ENCODE peak calls at places on chromosomes 7 and 10, in four cellular contexts. N is GM23248, U is OCI-LY7, Q is H9. K is an unnamed sample.

GRCh38 chr10:88962336-88962735 is 9.8 kb upstream of the ACTA2 start:
- DNase-seq in N (no peak), U (peak; percentile 13), Q (no peak), K (peak; percentile 65)

GRCh38 chr10:70331486-70332268 is 47.9 kb upstream of the NPFFR1 start:
- DNase-seq in N (peak; percentile 88), U (peak; percentile 93), Q (no peak), K (peak; percentile 71)

GRCh38 chr7:122684504-122684903 is 14.4 kb downstream of the RNF133 start:
- DNase-seq in N (no peak), U (no peak), Q (no peak), K (no peak)

GRCh38 chr10:56116684-56117083 is 244.4 kb downstream of the ZWINT start:
- DNase-seq in N (no peak), U (no peak), Q (no peak), K (peak; percentile 52)

GRCh38 chr10:81696609-81697388 is 178.2 kb upstream of the NRG3 start:
- DNase-seq in N (no peak), U (no peak), Q (peak; percentile 79), K (peak; percentile 69)

GRCh38 chr10:95229724-95230627 is 35.9 kb downstream of the ACSM6 start:
- DNase-seq in N (peak; percentile 96), U (no peak), Q (peak; percentile 84), K (peak; percentile 96)

GRCh38 chr10:78549536-78549935 is 515.9 kb downstream of the RPS24 start:
- DNase-seq in N (no peak), U (no peak), Q (no peak), K (no peak)

GRCh38 chr7:73715648-73716317 is 3.7 kb downstream of the STX1A start:
- DNase-seq in N (peak; percentile 99), U (peak; percentile 54), Q (no peak), K (no peak)

GRCh38 chr10:60299961-60300883 is 89.5 kb downstream of the ANK3 start:
- DNase-seq in N (no peak), U (no peak), Q (peak; percentile 64), K (peak; percentile 93)

GRCh38 chr10:48623607-48624132 is 18.8 kb upstream of the ARHGAP22 start:
- DNase-seq in N (peak; percentile 67), U (no peak), Q (no peak), K (no peak)

GRCh38 chr7:87570178-87570577 is 30.5 kb downstream of the ABCB1 start:
- DNase-seq in N (peak; percentile 78), U (no peak), Q (no peak), K (no peak)

GRCh38 chr10:113986316-113986715 is 57.4 kb upstream of the ADRB1 start:
- DNase-seq in N (no peak), U (no peak), Q (no peak), K (no peak)

GRCh38 chr7:131493559-131493958 is 62.9 kb downstream of the PODXL start:
- DNase-seq in N (peak; percentile 52), U (no peak), Q (no peak), K (no peak)

GRCh38 chr10:62582804-62583208 is 208.6 kb downstream of the ZNF365 start:
- DNase-seq in N (peak; percentile 97), U (no peak), Q (no peak), K (no peak)

GRCh38 chr7:33459340-33459751 is 330.0 kb downstream of the BBS9 start:
- DNase-seq in N (peak; percentile 81), U (peak; percentile 3), Q (peak; percentile 47), K (peak; percentile 90)

GRCh38 chr10:71952745-71953144 is 11.4 kb upstream of the CHST3 start:
- DNase-seq in N (peak; percentile 16), U (no peak), Q (no peak), K (no peak)

GRCh38 chr7:108461855-108462254 is 5.6 kb upstream of the NRCAM start:
- DNase-seq in N (peak; percentile 23), U (no peak), Q (no peak), K (no peak)

GRCh38 chr10:62157601-62158000 is 111.0 kb downstream of the RTKN2 start:
- DNase-seq in N (no peak), U (no peak), Q (no peak), K (no peak)

GRCh38 chr10:72564596-72564995 is 61.3 kb downstream of the MICU1 start:
- DNase-seq in N (peak; percentile 91), U (no peak), Q (no peak), K (no peak)

GRCh38 chr7:132881317-132881716 is 200.6 kb downstream of the CHCHD3 start:
- DNase-seq in N (no peak), U (no peak), Q (no peak), K (no peak)

GRCh38 chr10:106133451-106133850 is 1031.1 kb downstream of the SORCS1 start:
- DNase-seq in N (no peak), U (no peak), Q (no peak), K (no peak)

GRCh38 chr7:155408657-155409586 is 49.0 kb upstream of the EN2 start:
- DNase-seq in N (no peak), U (no peak), Q (peak; percentile 36), K (peak; percentile 90)

GRCh38 chr10:21406595-21407218 is 118.8 kb downstream of the SKIDA1 start:
- DNase-seq in N (peak; percentile 50), U (no peak), Q (no peak), K (no peak)

GRCh38 chr10:131846224-131847101 is 54.3 kb upstream of the PPP2R2D start:
- DNase-seq in N (no peak), U (no peak), Q (peak; percentile 24), K (no peak)

GRCh38 chr10:130109796-130110235 is 814 bp downstream of the C10orf143 start:
- DNase-seq in N (peak; percentile 83), U (peak; percentile 82), Q (peak; percentile 75), K (peak; percentile 94)

GRCh38 chr10:32437334-32437733 is 8.6 kb upstream of the CCDC7 start:
- DNase-seq in N (peak; percentile 72), U (no peak), Q (no peak), K (no peak)

GRCh38 chr10:71854031-71854430 is 3.0 kb upstream of the PSAP start:
- DNase-seq in N (peak; percentile 73), U (no peak), Q (no peak), K (no peak)

GRCh38 chr10:132422931-132423813 is 26.2 kb downstream of the PWWP2B start:
- DNase-seq in N (no peak), U (peak; percentile 78), Q (no peak), K (no peak)

GRCh38 chr7:84216477-84216876 is 21.9 kb upstream of the SEMA3A start:
- DNase-seq in N (peak; percentile 45), U (no peak), Q (no peak), K (no peak)

GRCh38 chr7:24441331-24442059 is 131.8 kb upstream of the PALS2 start:
- DNase-seq in N (no peak), U (no peak), Q (no peak), K (no peak)

GRCh38 chr10:16792675-16793074 is 24.5 kb downstream of the RSU1 start:
- DNase-seq in N (no peak), U (no peak), Q (no peak), K (no peak)

GRCh38 chr7:110988890-110989501 is 101.9 kb upstream of the LRRN3 start:
- DNase-seq in N (peak; percentile 18), U (no peak), Q (no peak), K (no peak)

GRCh38 chr10:70256463-70256862 is 23.2 kb upstream of the PPA1 start:
- DNase-seq in N (no peak), U (no peak), Q (no peak), K (no peak)

GRCh38 chr10:71218046-71218832 is 5.9 kb downstream of the UNC5B start:
- DNase-seq in N (peak; percentile 63), U (no peak), Q (peak; percentile 35), K (peak; percentile 75)

GRCh38 chr10:12042409-12042796 is 206 bp downstream of the UPF2 start:
- DNase-seq in N (peak; percentile 65), U (peak; percentile 41), Q (no peak), K (no peak)

GRCh38 chr10:79403441-79404230 is 41.8 kb downstream of the ZCCHC24 start:
- DNase-seq in N (no peak), U (no peak), Q (peak; percentile 54), K (peak; percentile 79)

GRCh38 chr10:96470108-96470743 is 43.5 kb downstream of the TLL2 start:
- DNase-seq in N (peak; percentile 53), U (peak; percentile 63), Q (peak; percentile 71), K (peak; percentile 80)

GRCh38 chr10:78575400-78575799 is 493.4 kb upstream of the ZMIZ1 start:
- DNase-seq in N (no peak), U (no peak), Q (no peak), K (no peak)

DNA sequence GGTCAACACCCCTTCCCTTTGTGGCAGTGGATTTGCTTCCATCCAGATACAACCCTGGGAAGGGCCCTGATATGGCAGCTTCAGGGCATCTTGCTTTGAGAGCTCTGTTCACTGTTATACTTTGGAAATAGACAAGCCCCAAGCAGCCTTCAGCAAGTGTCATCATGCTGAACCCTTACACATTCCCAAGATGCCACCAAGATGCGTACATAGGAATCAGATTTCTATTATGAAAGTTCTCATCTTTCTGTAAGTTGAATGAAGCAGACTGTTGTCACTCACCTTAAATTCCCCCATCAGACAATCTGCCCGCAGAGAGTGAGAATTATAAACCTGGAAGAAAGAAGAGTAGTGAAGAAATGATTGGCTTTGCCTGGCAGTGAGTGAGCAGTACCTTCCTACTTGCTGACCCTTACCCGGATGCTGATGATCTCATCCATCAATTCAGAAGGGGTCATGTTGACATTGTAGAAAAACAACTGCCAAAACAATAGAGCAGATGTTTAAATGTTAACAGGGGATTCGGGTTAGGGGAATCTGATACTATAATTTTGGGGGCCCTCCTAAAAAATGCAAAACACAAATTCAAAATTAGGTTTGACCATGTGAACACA is 78.3 kb downstream of the MYOF start:
- DNase-seq in N (no peak), U (no peak), Q (no peak), K (no peak)
- H3K27ac ChIP-seq in N (no peak overlapping the region), U (no peak overlapping the region), Q (no peak overlapping the region), K (no peak overlapping the region)

DNA sequence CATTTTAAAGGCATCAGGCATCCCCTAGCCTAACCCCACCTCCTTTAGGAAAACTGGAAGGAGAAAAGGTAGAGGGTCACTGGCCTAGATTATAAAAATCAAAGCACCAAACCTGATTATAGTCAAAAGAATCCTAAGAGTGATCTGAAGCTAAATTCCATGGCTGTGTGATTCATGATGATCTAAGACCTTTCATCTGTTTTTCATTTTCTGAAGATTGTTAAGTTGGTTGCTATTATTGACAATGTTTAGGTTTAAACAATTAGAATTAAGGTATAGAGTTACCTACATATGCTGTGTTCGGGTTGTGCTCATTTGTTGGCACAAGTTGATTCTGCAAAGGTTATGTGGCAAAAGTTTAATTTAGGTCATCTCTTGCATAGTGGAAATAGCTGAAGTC is 148.7 kb downstream of the BICC1 start:
- DNase-seq in N (peak; percentile 84), U (no peak), Q (no peak), K (no peak)
- H3K27ac ChIP-seq in N (peak overlapping the region; percentile 93), U (no peak overlapping the region), Q (no peak overlapping the region), K (no peak overlapping the region)

DNA sequence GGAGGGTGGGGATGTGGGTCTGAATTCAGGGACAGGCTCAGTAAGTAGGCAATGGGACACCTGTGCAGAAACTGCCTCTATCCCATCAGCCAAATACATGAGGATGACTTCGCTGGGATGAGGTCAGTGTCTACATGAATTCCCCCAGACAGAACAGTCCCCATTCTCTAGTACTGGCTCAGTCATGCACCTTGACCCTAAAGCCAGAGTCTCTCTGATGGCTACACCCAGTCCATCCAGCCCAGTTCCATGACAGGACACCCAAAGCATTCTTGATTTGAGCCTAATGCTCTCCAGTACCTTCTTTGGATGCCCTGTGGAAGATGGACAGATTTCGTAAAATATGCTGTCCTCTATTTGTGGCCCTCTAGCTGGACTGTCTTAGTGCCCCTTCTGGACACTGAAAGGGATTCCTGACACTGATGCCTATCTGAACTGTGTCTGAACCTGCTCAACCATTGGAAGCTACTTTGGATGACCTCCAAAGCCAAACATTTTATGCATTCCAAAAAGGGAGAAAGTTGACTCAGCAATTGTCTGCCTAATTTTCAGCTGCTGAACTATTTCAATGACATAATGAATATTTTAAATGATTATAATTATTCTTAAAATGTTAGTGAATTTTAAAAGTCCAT is 14.6 kb downstream of the SFRP4 start:
- DNase-seq in N (peak; percentile 55), U (no peak), Q (no peak), K (peak; percentile 54)
- H3K27ac ChIP-seq in N (no peak overlapping the region), U (no peak overlapping the region), Q (no peak overlapping the region), K (no peak overlapping the region)

GRCh38 chr10:92492748-92493240 is 81.1 kb downstream of the IDE start:
- DNase-seq in N (no peak), U (no peak), Q (no peak), K (no peak)
- H3K27ac ChIP-seq in N (no peak overlapping the region), U (no peak overlapping the region), Q (no peak overlapping the region), K (no peak overlapping the region)

K was measured in mesendoderm.